ENCODE peak calls at places on chromosomes 13 and 19, in eight cellular contexts. U is mesenchymal stem cell; R is naive thymus-derived CD4-positive, alpha-beta T cell; X is AG04449; E is uterus; I is HAP-1; G is right cardiac atrium; Q is tibial artery. F is an unnamed sample.

GRCh38 chr13:40583738-40584137 is 82.7 kb downstream of the FOXO1 start:
- DNase-seq in U (no peak), R (no peak), X (no peak), E (no peak), I (no peak), G (no peak), Q (no peak), F (no peak)

GRCh38 chr19:5492813-5493409 is 37.7 kb downstream of the ZNRF4 start:
- DNase-seq in U (no peak), R (no peak), X (no peak), E (no peak), I (peak), G (no peak), Q (no peak), F (no peak)

GRCh38 chr13:42547615-42548014 is 26.3 kb upstream of the TNFSF11 start:
- DNase-seq in U (no peak), R (no peak), X (no peak), E (no peak), I (no peak), G (no peak), Q (no peak), F (no peak)

GRCh38 chr19:2072757-2073551 is 21.9 kb upstream of the MKNK2 start:
- DNase-seq in U (no peak), R (no peak), X (no peak), E (no peak), I (no peak), G (no peak), Q (no peak), F (no peak)

GRCh38 chr13:34730966-34731365 is 211.1 kb upstream of the NBEA start:
- DNase-seq in U (no peak), R (no peak), X (no peak), E (no peak), I (no peak), G (no peak), Q (no peak), F (no peak)

GRCh38 chr19:49858591-49858985 is 7.6 kb downstream of the PTOV1 start:
- DNase-seq in U (no peak), R (no peak), X (no peak), E (no peak), I (no peak), G (peak), Q (no peak), F (no peak)

GRCh38 chr19:1634242-1634937 is 18.0 kb downstream of the TCF3 start:
- DNase-seq in U (no peak), R (no peak), X (no peak), E (no peak), I (no peak), G (peak), Q (no peak), F (no peak)

GRCh38 chr19:6778386-6778785 is 5.9 kb downstream of the VAV1 start:
- DNase-seq in U (no peak), R (no peak), X (no peak), E (no peak), I (no peak), G (no peak), Q (no peak), F (no peak)

GRCh38 chr19:53962887-53963435 is at the start of gene CACNG8:
- DNase-seq in U (no peak), R (no peak), X (no peak), E (no peak), I (no peak), G (no peak), Q (no peak), F (no peak)

GRCh38 chr13:27967736-27968315 is 1.3 kb downstream of the CDX2 start:
- DNase-seq in U (peak), R (no peak), X (no peak), E (no peak), I (no peak), G (no peak), Q (no peak), F (no peak)

GRCh38 chr19:4303778-4304508 is 455 bp upstream of the FSD1 start:
- DNase-seq in U (no peak), R (no peak), X (no peak), E (no peak), I (no peak), G (no peak), Q (no peak), F (no peak)

GRCh38 chr13:64429691-64430090 is 2800.4 kb downstream of the PCDH9 start:
- DNase-seq in U (no peak), R (no peak), X (no peak), E (no peak), I (no peak), G (no peak), Q (no peak), F (no peak)

GRCh38 chr13:111036665-111037064 is 78.4 kb upstream of the ARHGEF7 start:
- DNase-seq in U (no peak), R (no peak), X (no peak), E (no peak), I (no peak), G (no peak), Q (no peak), F (no peak)

GRCh38 chr13:30880151-30880551 is 25.9 kb upstream of the MEDAG start:
- DNase-seq in U (peak), R (no peak), X (no peak), E (no peak), I (no peak), G (no peak), Q (no peak), F (no peak)

GRCh38 chr19:13621413-13621812 is 115.1 kb upstream of the CACNA1A start:
- DNase-seq in U (peak), R (no peak), X (peak), E (no peak), I (no peak), G (no peak), Q (peak), F (no peak)

GRCh38 chr13:66826398-66826797 is 403.7 kb downstream of the PCDH9 start:
- DNase-seq in U (no peak), R (no peak), X (no peak), E (no peak), I (no peak), G (no peak), Q (no peak), F (no peak)

GRCh38 chr13:97573011-97573410 is 139.0 kb downstream of the RAP2A start:
- DNase-seq in U (no peak), R (no peak), X (no peak), E (no peak), I (peak), G (no peak), Q (no peak), F (no peak)

GRCh38 chr19:18762125-18763023 is 28.7 kb downstream of the COMP start:
- DNase-seq in U (no peak), R (no peak), X (no peak), E (peak), I (no peak), G (peak), Q (peak), F (no peak)

GRCh38 chr13:30045916-30046704 is 195.7 kb upstream of the UBL3 start:
- DNase-seq in U (peak), R (no peak), X (peak), E (no peak), I (no peak), G (no peak), Q (no peak), F (no peak)

GRCh38 chr13:30766957-30767603 is 31.7 kb downstream of the ALOX5AP start:
- DNase-seq in U (no peak), R (no peak), X (no peak), E (no peak), I (no peak), G (no peak), Q (no peak), F (peak)

GRCh38 chr19:51333836-51334460 is 8.0 kb downstream of the VSIG10L start:
- DNase-seq in U (no peak), R (no peak), X (no peak), E (no peak), I (no peak), G (peak), Q (no peak), F (no peak)

GRCh38 chr19:50975766-50976165 is 6.4 kb upstream of the KLK6 start:
- DNase-seq in U (no peak), R (no peak), X (no peak), E (no peak), I (no peak), G (no peak), Q (no peak), F (no peak)

GRCh38 chr19:55070755-55071502 is 4.7 kb upstream of the EPS8L1 start:
- DNase-seq in U (peak), R (no peak), X (no peak), E (no peak), I (no peak), G (peak), Q (no peak), F (no peak)

GRCh38 chr19:3523361-3524074 is 15.5 kb upstream of the TEKTIP1 start:
- DNase-seq in U (no peak), R (no peak), X (no peak), E (no peak), I (no peak), G (no peak), Q (no peak), F (no peak)

GRCh38 chr13:80055804-80056203 is 285.1 kb downstream of the SPRY2 start:
- DNase-seq in U (no peak), R (no peak), X (no peak), E (no peak), I (no peak), G (no peak), Q (no peak), F (no peak)

GRCh38 chr13:26053418-26053980 is 1.7 kb upstream of the SHISA2 start:
- DNase-seq in U (no peak), R (no peak), X (no peak), E (no peak), I (no peak), G (no peak), Q (no peak), F (no peak)

GRCh38 chr19:15299568-15300409 is 32.5 kb downstream of the BRD4 start:
- DNase-seq in U (peak), R (no peak), X (peak), E (no peak), I (no peak), G (no peak), Q (no peak), F (no peak)

GRCh38 chr19:48403606-48404005 is 10.1 kb downstream of the GRIN2D start:
- DNase-seq in U (peak), R (no peak), X (no peak), E (no peak), I (peak), G (peak), Q (no peak), F (no peak)

GRCh38 chr19:18232540-18233223 is 6.4 kb upstream of the PDE4C start:
- DNase-seq in U (peak), R (no peak), X (no peak), E (no peak), I (no peak), G (no peak), Q (no peak), F (no peak)

GRCh38 chr13:61410669-61411297 is 4.9 kb downstream of the PCDH20 start:
- DNase-seq in U (peak), R (no peak), X (no peak), E (no peak), I (peak), G (no peak), Q (no peak), F (no peak)

GRCh38 chr19:32231691-32232090 is 113.7 kb upstream of the ZNF507 start:
- DNase-seq in U (no peak), R (no peak), X (no peak), E (no peak), I (no peak), G (no peak), Q (no peak), F (no peak)

GRCh38 chr13:98300956-98301641 is 124.0 kb upstream of the RNF113B start:
- DNase-seq in U (peak), R (no peak), X (no peak), E (no peak), I (no peak), G (no peak), Q (no peak), F (no peak)

GRCh38 chr19:33641956-33642498 is 20.3 kb downstream of the CHST8 start:
- DNase-seq in U (no peak), R (no peak), X (no peak), E (no peak), I (no peak), G (no peak), Q (no peak), F (no peak)

GRCh38 chr19:36916991-36917390 is 859 bp downstream of the ZNF568 start:
- DNase-seq in U (no peak), R (no peak), X (no peak), E (no peak), I (no peak), G (peak), Q (no peak), F (peak)

GRCh38 chr13:80010286-80010831 is 330.6 kb downstream of the SPRY2 start:
- DNase-seq in U (no peak), R (no peak), X (no peak), E (no peak), I (no peak), G (no peak), Q (no peak), F (no peak)

GRCh38 chr13:45943965-45944364 is 92.4 kb upstream of the SIAH3 start:
- DNase-seq in U (peak), R (no peak), X (no peak), E (no peak), I (no peak), G (no peak), Q (no peak), F (no peak)

GRCh38 chr13:50990050-50990449 is 80.5 kb downstream of the RNASEH2B start:
- DNase-seq in U (no peak), R (no peak), X (no peak), E (no peak), I (no peak), G (no peak), Q (no peak), F (no peak)
- H3K4me3 ChIP-seq in U (no peak), R (no peak), X (no peak), E (no peak), I (no peak), G (no peak), Q (no peak), F (no peak)

DNA sequence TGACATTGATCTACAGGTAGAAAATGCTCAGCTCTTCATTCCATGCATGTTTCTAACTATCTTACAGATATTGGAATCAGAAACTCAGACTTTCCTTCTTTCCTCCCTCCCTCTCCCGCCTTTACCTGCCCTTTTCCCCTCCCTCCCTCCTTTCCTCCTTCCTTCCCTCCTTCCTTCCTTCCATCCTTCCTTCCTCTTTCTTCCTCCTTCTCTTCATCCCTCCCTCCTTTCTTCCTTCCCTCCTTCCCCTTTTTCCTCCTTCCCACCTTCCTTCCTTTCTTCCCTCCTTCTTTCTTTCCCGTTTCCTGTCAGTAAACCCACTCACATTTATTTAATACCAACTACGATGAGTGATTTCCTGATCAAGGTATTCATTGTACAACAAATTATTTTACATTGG is 113.4 kb upstream of the IRS2 start:
- DNase-seq in U (no peak), R (no peak), X (no peak), E (no peak), I (no peak), G (no peak), Q (no peak), F (no peak)
- H3K4me3 ChIP-seq in U (no peak), R (no peak), X (no peak), E (no peak), I (no peak), G (no peak), Q (no peak), F (no peak)

DNA sequence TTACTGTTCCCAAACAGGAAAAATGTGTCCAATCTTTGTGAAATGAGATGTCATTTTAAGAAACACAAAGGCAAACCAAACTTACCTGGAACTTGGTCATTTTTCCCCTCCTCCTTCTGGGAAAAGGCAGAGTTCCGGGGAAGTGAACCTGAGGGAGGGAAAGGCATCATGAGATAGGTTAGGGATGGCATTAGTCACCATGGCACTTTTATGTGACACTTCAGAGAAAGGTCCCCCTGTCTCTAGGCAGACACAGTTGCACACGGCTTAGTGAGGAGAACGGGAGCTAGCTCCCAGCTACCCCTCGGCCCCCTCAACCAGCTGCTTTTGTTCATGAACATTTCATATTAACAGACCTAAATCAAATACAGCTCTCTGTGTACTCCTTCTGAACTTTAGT is 1.5 kb downstream of the ZNF235 start:
- DNase-seq in U (no peak), R (no peak), X (no peak), E (no peak), I (no peak), G (no peak), Q (no peak), F (no peak)
- H3K4me3 ChIP-seq in U (no peak), R (no peak), X (peak), E (no peak), I (no peak), G (no peak), Q (no peak), F (no peak)

DNA sequence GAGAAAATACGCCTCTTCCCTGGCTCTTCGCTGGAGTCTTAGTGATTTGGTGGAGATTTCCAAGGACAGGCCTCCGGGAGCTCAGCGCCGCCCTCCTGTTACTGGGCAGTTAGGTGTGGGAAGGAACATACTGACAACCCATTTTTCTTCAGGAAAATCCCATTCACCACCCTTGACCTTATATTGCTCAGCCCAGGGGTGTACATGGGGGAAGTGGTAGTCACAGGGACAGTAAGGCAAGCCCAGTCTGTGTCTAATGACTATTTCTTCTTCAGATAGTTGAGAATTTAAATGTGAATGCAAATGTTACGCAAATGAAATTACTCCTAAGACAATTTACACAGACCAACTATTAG is 119.4 kb downstream of the UQCRFS1 start:
- DNase-seq in U (no peak), R (no peak), X (no peak), E (no peak), I (no peak), G (no peak), Q (no peak), F (no peak)
- H3K4me3 ChIP-seq in U (no peak), R (no peak), X (no peak), E (no peak), I (no peak), G (no peak), Q (no peak), F (no peak)

GRCh38 chr13:32309312-32309711 is 5.9 kb downstream of the ZAR1L start:
- DNase-seq in U (no peak), R (no peak), X (no peak), E (no peak), I (no peak), G (no peak), Q (no peak), F (no peak)
- H3K4me3 ChIP-seq in U (no peak), R (no peak), X (no peak), E (no peak), I (no peak), G (peak), Q (no peak), F (no peak)

DNA sequence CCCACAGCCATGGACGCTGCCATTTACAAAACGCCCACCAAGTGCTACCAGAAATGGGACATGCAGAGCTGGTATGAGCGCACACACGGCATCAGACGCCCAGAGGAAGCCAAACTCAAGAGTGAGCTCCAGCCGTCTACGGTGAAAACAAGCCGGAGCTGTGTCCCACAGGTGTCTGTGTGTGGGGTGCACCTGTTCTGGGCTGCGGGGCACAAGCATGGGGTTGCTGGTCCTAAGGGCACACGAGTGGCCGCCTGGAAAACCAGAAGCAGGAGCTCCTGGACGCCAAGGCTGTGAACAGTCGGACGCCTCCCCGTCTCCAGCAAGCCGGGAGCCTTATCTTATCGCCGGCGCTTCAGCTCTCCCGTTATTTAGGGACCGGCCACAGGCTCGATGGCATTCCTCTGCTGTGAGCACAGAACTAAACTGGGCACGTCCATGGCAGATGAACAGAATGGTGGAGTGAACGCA is 1.3 kb downstream of the ADPRHL1 start:
- DNase-seq in U (no peak), R (no peak), X (no peak), E (no peak), I (no peak), G (peak), Q (no peak), F (no peak)
- H3K4me3 ChIP-seq in U (no peak), R (no peak), X (no peak), E (no peak), I (no peak), G (peak), Q (no peak), F (no peak)